ENCODE peak calls at places on chromosomes 11 and 22, in ten cellular contexts. P is stimulated activated CD4-positive, alpha-beta T cell treated with anti-CD3 and anti-CD28 coated beads, Interleukin-2, amount 100 ng/mL, for 48 hours; U is NCI-H1105; K is head of caudate nucleus; B is HEK293T; D is MCF 10A; S is amniotic stem cell; A is foreskin melanocyte; Q is HAP-1; M is naive thymus-derived CD4-positive, alpha-beta T cell. I is an unnamed sample.

GRCh38 chr11:134126197-134126822 is 57.4 kb downstream of the JAM3 start:
- DNase-seq in P (no peak), U (no peak), K (peak), B (no peak), D (peak), S (peak), A (peak), Q (no peak), M (no peak), I (no peak)

GRCh38 chr11:12232819-12233601 is 122.6 kb downstream of the MICAL2 start:
- DNase-seq in P (no peak), U (no peak), K (no peak), B (no peak), D (peak), S (peak), A (no peak), Q (no peak), M (no peak), I (no peak)

GRCh38 chr22:43844560-43845545 is 17.5 kb downstream of the SULT4A1 start:
- DNase-seq in P (no peak), U (no peak), K (no peak), B (no peak), D (no peak), S (no peak), A (no peak), Q (no peak), M (no peak), I (no peak)

GRCh38 chr22:47411006-47411405 is 648.6 kb downstream of the TBC1D22A start:
- DNase-seq in P (no peak), U (no peak), K (no peak), B (no peak), D (no peak), S (no peak), A (no peak), Q (no peak), M (no peak), I (no peak)

GRCh38 chr11:57638811-57639320 is 10.8 kb downstream of the YPEL4 start:
- DNase-seq in P (no peak), U (no peak), K (no peak), B (no peak), D (no peak), S (no peak), A (no peak), Q (no peak), M (no peak), I (no peak)

GRCh38 chr11:107293677-107294344 is 163.8 kb downstream of the CWF19L2 start:
- DNase-seq in P (no peak), U (peak), K (no peak), B (no peak), D (no peak), S (no peak), A (no peak), Q (peak), M (no peak), I (no peak)

GRCh38 chr11:62543680-62544444 is 2.7 kb downstream of the AHNAK start:
- DNase-seq in P (no peak), U (no peak), K (no peak), B (no peak), D (peak), S (no peak), A (no peak), Q (no peak), M (no peak), I (no peak)

GRCh38 chr11:1749787-1750351 is 526 bp downstream of the IFITM10 start:
- DNase-seq in P (no peak), U (no peak), K (no peak), B (no peak), D (peak), S (peak), A (peak), Q (no peak), M (no peak), I (peak)

GRCh38 chr11:45285931-45286632 is at the start of gene SYT13:
- DNase-seq in P (no peak), U (peak), K (peak), B (no peak), D (no peak), S (no peak), A (no peak), Q (no peak), M (no peak), I (no peak)

I was measured in SK-MEL-5.